ENCODE peak calls at places on chromosomes 6 and 20, in five cellular contexts. I is stomach, K is ovary, U is prostate gland, G is uterus. Z is an unnamed sample.

GRCh38 chr20:59159091-59159821 is 4.4 kb upstream of the ZNF831 start:
- DNase-seq in I (no peak), K (no peak), G (no peak), U (no peak), Z (peak; percentile 77)

GRCh38 chr20:46823271-46823747 is 71.3 kb upstream of the EYA2 start:
- DNase-seq in G (peak; percentile 55), I (peak; percentile 47), K (no peak), U (no peak), Z (no peak)

GRCh38 chr20:62983210-62983609 is 23.6 kb downstream of the BHLHE23 start:
- DNase-seq in I (no peak), K (no peak), G (no peak), U (no peak), Z (no peak)

GRCh38 chr20:8431538-8432434 is 299.7 kb downstream of the PLCB1 start:
- DNase-seq in I (no peak), U (no peak), G (peak; percentile 66), K (peak; percentile 68), Z (no peak)

GRCh38 chr20:48298851-48299484 is 513.7 kb upstream of the SULF2 start:
- DNase-seq in I (no peak), G (peak; percentile 75), U (peak; percentile 48), K (no peak), Z (no peak)

GRCh38 chr20:588932-589672 is 21.0 kb downstream of the TCF15 start:
- DNase-seq in K (no peak), I (no peak), G (no peak), U (no peak), Z (no peak)

GRCh38 chr6:148565931-148566663 is 180.7 kb upstream of the UST start:
- DNase-seq in I (peak; percentile 44), K (no peak), U (no peak), G (no peak), Z (no peak)

GRCh38 chr6:87755697-87756671 is 54.0 kb upstream of the AKIRIN2 start:
- DNase-seq in G (no peak), K (no peak), I (no peak), U (no peak), Z (no peak)

GRCh38 chr6:145178391-145178790 is 556.9 kb downstream of the EPM2A start:
- DNase-seq in U (no peak), I (no peak), G (no peak), K (no peak), Z (no peak)

GRCh38 chr20:37220796-37221195 is 40.8 kb downstream of the GHRH start:
- DNase-seq in G (no peak), U (no peak), K (no peak), I (no peak), Z (no peak)

GRCh38 chr20:50429412-50429811 is 80.8 kb upstream of the PTPN1 start:
- DNase-seq in I (no peak), K (no peak), U (no peak), G (no peak), Z (no peak)

GRCh38 chr6:112086744-112087135 is 542 bp downstream of the TUBE1 start:
- DNase-seq in G (no peak), U (no peak), I (no peak), K (no peak), Z (no peak)

GRCh38 chr6:116047173-116047933 is 13.3 kb downstream of the FRK start:
- DNase-seq in I (no peak), U (no peak), G (no peak), K (no peak), Z (no peak)

GRCh38 chr6:137903933-137904821 is 37.1 kb downstream of the TNFAIP3 start:
- DNase-seq in G (no peak), K (no peak), U (no peak), I (no peak), Z (no peak)

GRCh38 chr6:44829811-44830210 is 442.3 kb downstream of the CDC5L start:
- DNase-seq in K (no peak), G (no peak), I (no peak), U (no peak), Z (no peak)

GRCh38 chr6:55320691-55321086 is 6.6 kb upstream of the GFRAL start:
- DNase-seq in I (no peak), K (no peak), G (no peak), U (no peak), Z (no peak)

GRCh38 chr6:105992315-105992961 is 93.7 kb upstream of the PRDM1 start:
- DNase-seq in I (peak; percentile 90), G (peak; percentile 87), U (peak; percentile 81), K (peak; percentile 87), Z (no peak)

GRCh38 chr6:109767961-109768360 is 76.9 kb downstream of the FIG4 start:
- DNase-seq in U (no peak), G (no peak), K (no peak), I (no peak), Z (no peak)

GRCh38 chr20:63782051-63782471 is 42.5 kb downstream of the SLC2A4RG start:
- DNase-seq in K (no peak), G (no peak), U (no peak), I (no peak), Z (no peak)

GRCh38 chr20:32252189-32252588 is 25.3 kb upstream of the KIF3B start:
- DNase-seq in I (no peak), G (no peak), K (no peak), U (no peak), Z (no peak)

GRCh38 chr6:105601541-105602174 is 198.8 kb upstream of the PREP start:
- DNase-seq in I (peak; percentile 50), K (no peak), G (peak; percentile 71), U (peak; percentile 79), Z (peak; percentile 96)

GRCh38 chr6:4280721-4281120 is 145.3 kb upstream of the ECI2 start:
- DNase-seq in U (no peak), K (no peak), I (no peak), G (no peak), Z (no peak)

GRCh38 chr6:71852951-71853350 is 33.4 kb upstream of the RIMS1 start:
- DNase-seq in U (no peak), I (no peak), K (no peak), G (no peak), Z (no peak)

GRCh38 chr6:25404693-25405169 is 125.6 kb downstream of the CARMIL1 start:
- DNase-seq in U (no peak), K (no peak), G (no peak), I (peak; percentile 33), Z (no peak)

GRCh38 chr6:136677822-136678221 is 114.5 kb downstream of the MAP3K5 start:
- DNase-seq in U (peak; percentile 45), I (no peak), G (no peak), K (no peak), Z (no peak)

GRCh38 chr6:112153926-112154621 is 66.7 kb downstream of the FAM229B start:
- DNase-seq in U (no peak), G (no peak), I (no peak), K (no peak), Z (no peak)

GRCh38 chr6:155589190-155589589 is 133.6 kb upstream of the NOX3 start:
- DNase-seq in I (no peak), K (no peak), U (no peak), G (no peak), Z (no peak)
- TF ChIP-seq CTCF in I (no peak), K (no peak), U (no peak), G (no peak), Z (no peak)

GRCh38 chr6:31730631-31731086 is 1.6 kb upstream of the DDAH2 start:
- DNase-seq in K (no peak), G (no peak), I (no peak), U (no peak), Z (no peak)
- H3K4me1 ChIP-seq in K (peaks cover 10% of the 10 kb centered on the region), G (peaks cover 21% of the 10 kb centered on the region), I (peaks cover 85% of the 10 kb centered on the region), U (peaks cover 10% of the 10 kb centered on the region), Z (peaks cover 59% of the 10 kb centered on the region)

DNA sequence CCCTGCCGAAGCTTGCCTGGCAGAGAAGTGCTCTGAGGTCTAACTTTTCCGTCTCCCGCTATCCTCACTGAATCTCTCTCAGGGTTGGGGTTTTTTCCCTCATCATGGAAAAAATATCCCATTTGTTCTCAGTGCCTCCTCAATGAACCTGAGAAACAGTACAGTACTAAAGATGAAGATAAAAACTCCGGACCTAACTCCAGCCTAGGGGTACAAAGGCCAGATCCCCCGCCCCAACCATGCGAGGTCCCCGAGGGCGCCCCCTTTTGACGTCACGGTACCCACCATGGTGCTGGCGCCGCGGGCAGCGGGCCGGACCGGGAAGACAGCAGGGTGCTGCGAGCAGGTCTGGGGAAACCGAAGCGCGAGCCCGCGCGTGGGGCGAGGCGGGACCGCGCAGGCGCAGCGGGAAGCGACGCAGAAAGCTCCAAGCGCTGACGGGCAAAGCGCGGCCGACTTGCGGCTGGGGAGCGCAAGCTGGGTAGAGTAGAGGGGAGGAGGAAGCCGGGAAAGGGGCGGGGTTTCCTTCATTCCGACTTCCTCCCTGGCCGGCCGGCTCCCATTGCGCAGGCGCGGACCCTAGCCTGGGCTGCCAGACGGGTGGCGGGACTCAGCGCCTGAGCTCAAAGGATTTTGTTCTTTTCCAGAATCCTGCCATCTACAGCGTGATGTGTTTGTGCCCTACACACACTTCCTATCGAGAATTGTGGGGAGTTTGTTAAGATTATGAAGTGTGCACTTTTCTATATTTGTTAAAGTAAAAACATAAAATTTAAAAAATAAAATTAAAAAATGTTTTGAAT is at the start of gene LSM2:
- DNase-seq in U (peak; percentile 97), K (peak; percentile 98), I (peak; percentile 99), G (peak; percentile 98), Z (no peak)
- TF ChIP-seq POLR2A in U (peak; percentile 97), K (peak; percentile 86), I (no peak), G (peak; percentile 92), Z (peak; percentile 80)

GRCh38 chr6:101393291-101394251 is at the start of gene GRIK2:
- DNase-seq in G (no peak), I (no peak), K (peak; percentile 21), U (peak; percentile 42), Z (no peak)
- TF ChIP-seq CTCF in G (no peak), I (no peak), K (no peak), U (peak; percentile 52), Z (no peak)

DNA sequence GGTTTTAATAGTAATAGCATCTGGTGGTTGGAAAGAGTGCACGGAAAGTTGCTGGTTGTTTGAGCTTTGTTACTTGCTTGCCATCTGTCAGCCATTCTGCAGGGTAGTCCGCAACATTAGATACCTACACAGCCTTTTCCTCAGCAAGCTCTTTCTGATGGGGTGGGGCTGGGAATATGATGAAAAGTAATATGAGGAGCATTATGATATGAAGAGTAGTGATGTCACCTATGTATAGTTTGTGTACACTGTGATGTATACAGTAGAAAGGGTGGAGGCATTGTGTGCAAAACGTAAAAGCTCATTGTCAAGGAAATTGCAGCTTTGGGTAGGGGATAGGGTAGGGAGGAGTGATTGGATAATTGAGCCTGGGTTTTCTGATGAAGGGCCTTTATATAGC is 16.1 kb downstream of the SCAF8 start:
- DNase-seq in G (no peak), K (no peak), I (no peak), U (no peak), Z (no peak)
- H3K4me1 ChIP-seq in G (no peaks in the 10 kb centered on the region), K (peaks cover 14% of the 10 kb centered on the region), I (peaks cover 85% of the 10 kb centered on the region), U (peaks cover 3% of the 10 kb centered on the region), Z (peaks cover 69% of the 10 kb centered on the region)